ENCODE peak calls at places on chromosomes 13 and 19, in four cellular contexts. One of them, this sample, is unnamed. For H3K36me3, the result is how much of the 10 kb centered on the place peaks cover.

GRCh38 chr19:29173896-29174295 is 39.1 kb downstream of the UQCRFS1 start:
- DNase-seq in fibroblast of lung: no peak
- DNase-seq in endothelial cell of umbilical vein: no peak
- DNase-seq in heart right ventricle: no peak
- DNase-seq in this sample: no peak

GRCh38 chr19:35144600-35145436 is 1.8 kb downstream of the FXYD7 start:
- DNase-seq in heart right ventricle: no peak
- DNase-seq in endothelial cell of umbilical vein: no peak
- DNase-seq in fibroblast of lung: no peak
- DNase-seq in this sample: no peak

GRCh38 chr19:12974301-12975220 is 5.2 kb downstream of the DAND5 start:
- DNase-seq in heart right ventricle: no peak
- DNase-seq in endothelial cell of umbilical vein: no peak
- DNase-seq in fibroblast of lung: no peak
- DNase-seq in this sample: no peak

GRCh38 chr13:107295391-107296157 is 727.6 kb upstream of the ARGLU1 start:
- DNase-seq in endothelial cell of umbilical vein: no peak
- DNase-seq in heart right ventricle: no peak
- DNase-seq in fibroblast of lung: peak
- DNase-seq in this sample: no peak

GRCh38 chr19:45733160-45733810 is at the start of gene MEIOSIN:
- DNase-seq in endothelial cell of umbilical vein: no peak
- DNase-seq in fibroblast of lung: no peak
- DNase-seq in heart right ventricle: no peak
- DNase-seq in this sample: no peak

GRCh38 chr13:41211062-41211461 is 16.7 kb upstream of the KBTBD7 start:
- DNase-seq in fibroblast of lung: no peak
- DNase-seq in endothelial cell of umbilical vein: no peak
- DNase-seq in heart right ventricle: no peak
- DNase-seq in this sample: no peak

GRCh38 chr19:12788025-12788681 is 3.1 kb upstream of the JUNB start:
- DNase-seq in fibroblast of lung: no peak
- DNase-seq in heart right ventricle: no peak
- DNase-seq in endothelial cell of umbilical vein: no peak
- DNase-seq in this sample: no peak

GRCh38 chr13:57682128-57682716 is 50.7 kb downstream of the PCDH17 start:
- DNase-seq in heart right ventricle: no peak
- DNase-seq in fibroblast of lung: no peak
- DNase-seq in endothelial cell of umbilical vein: no peak
- DNase-seq in this sample: no peak

GRCh38 chr19:34555447-34555846 is 73.9 kb downstream of the WTIP start:
- DNase-seq in heart right ventricle: no peak
- DNase-seq in fibroblast of lung: no peak
- DNase-seq in endothelial cell of umbilical vein: peak
- DNase-seq in this sample: no peak

GRCh38 chr19:18742324-18742723 is 48.8 kb downstream of the COMP start:
- DNase-seq in fibroblast of lung: no peak
- DNase-seq in heart right ventricle: no peak
- DNase-seq in endothelial cell of umbilical vein: no peak
- DNase-seq in this sample: no peak

GRCh38 chr19:14160017-14160703 is 23.8 kb upstream of the ASF1B start:
- DNase-seq in heart right ventricle: no peak
- DNase-seq in endothelial cell of umbilical vein: no peak
- DNase-seq in fibroblast of lung: no peak
- DNase-seq in this sample: no peak

GRCh38 chr13:74461011-74461410 is 326.8 kb upstream of the KLF12 start:
- DNase-seq in fibroblast of lung: no peak
- DNase-seq in endothelial cell of umbilical vein: no peak
- DNase-seq in heart right ventricle: no peak
- DNase-seq in this sample: no peak

GRCh38 chr13:95708390-95708774 is 31.4 kb downstream of the DNAJC3 start:
- DNase-seq in heart right ventricle: no peak
- DNase-seq in fibroblast of lung: no peak
- DNase-seq in endothelial cell of umbilical vein: no peak
- DNase-seq in this sample: no peak

GRCh38 chr19:3056454-3057016 is 5.8 kb downstream of the TLE5 start:
- DNase-seq in fibroblast of lung: no peak
- DNase-seq in endothelial cell of umbilical vein: no peak
- DNase-seq in heart right ventricle: no peak
- DNase-seq in this sample: no peak

GRCh38 chr13:45472171-45472705 is 7.5 kb downstream of the COG3 start:
- DNase-seq in fibroblast of lung: peak
- DNase-seq in endothelial cell of umbilical vein: no peak
- DNase-seq in heart right ventricle: no peak
- DNase-seq in this sample: no peak

GRCh38 chr19:33098023-33098652 is 17.2 kb downstream of the GPATCH1 start:
- DNase-seq in fibroblast of lung: no peak
- DNase-seq in heart right ventricle: no peak
- DNase-seq in endothelial cell of umbilical vein: no peak
- DNase-seq in this sample: no peak

GRCh38 chr13:45615501-45616101 is at the start of gene ERICH6B:
- DNase-seq in endothelial cell of umbilical vein: no peak
- DNase-seq in fibroblast of lung: peak
- DNase-seq in heart right ventricle: peak
- DNase-seq in this sample: no peak

DNA sequence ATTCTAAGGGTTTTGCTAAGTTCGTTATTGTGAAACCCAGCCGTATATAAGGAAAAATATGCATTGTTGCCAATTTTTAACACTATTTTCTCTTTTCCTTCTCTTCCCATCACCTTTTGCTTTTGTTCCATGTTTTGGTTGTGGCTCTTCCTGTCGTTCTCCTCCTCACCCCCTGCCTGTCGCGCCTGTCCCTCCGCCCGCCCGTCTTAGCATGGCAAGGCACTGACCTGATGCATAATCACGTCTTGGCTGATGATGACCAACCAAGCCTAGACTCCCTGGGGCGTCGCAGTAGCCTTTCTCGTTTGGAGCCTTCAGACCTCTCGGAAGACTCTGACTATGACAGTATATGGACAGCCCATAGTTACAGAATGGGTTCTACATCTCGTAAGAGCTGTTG is 28.5 kb upstream of the TEX29 start:
- DNase-seq in heart right ventricle: no peak
- DNase-seq in fibroblast of lung: no peak
- DNase-seq in endothelial cell of umbilical vein: no peak
- DNase-seq in this sample: no peak
- H3K36me3 ChIP-seq in heart right ventricle: under half
- H3K36me3 ChIP-seq in fibroblast of lung: under half
- H3K36me3 ChIP-seq in endothelial cell of umbilical vein: under half
- H3K36me3 ChIP-seq in this sample: half or more

DNA sequence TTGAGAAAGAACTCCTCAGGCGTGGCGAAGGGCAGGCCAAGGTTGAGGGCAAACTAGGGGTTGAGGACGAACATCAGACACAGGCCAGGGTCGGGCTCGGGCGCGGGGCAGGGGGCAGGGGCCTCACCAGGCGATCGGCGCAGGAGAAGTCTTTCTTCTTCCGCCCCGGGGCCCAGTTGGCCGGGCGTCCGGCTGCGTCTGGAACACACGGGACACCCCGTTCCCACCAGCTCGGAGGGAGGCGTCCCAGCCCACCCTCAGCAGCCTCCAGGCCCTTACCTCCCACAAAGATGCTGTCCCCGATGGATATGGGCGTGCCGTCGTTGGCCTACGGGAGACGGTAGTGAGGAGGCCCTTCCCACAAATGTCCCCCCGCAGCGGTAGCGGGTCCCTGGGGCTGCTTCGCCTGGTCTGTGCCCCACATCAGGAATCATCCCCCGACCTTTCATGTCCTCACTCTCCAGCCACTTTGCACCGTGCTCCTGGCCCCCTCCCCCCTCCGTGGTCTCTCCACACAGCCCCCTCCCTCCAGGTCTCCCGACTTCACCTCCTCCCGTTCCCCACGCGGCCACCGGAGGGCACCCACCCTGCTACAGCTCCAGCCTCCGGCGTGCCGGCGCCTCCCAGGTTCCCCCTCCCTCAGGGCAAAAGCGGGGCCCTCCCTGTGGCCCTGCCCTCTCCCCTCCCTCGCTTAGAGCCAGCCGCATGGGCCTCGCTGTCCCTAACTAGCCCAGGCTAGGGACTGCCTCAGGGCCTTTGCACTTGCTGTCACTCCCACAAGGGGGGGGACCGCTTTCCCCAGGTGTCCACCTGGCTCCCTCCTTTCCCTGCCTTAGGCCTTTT is 4.7 kb downstream of the PNKP start:
- DNase-seq in fibroblast of lung: no peak
- DNase-seq in heart right ventricle: no peak
- DNase-seq in endothelial cell of umbilical vein: no peak
- DNase-seq in this sample: no peak
- TF ChIP-seq CTCF in fibroblast of lung: peak
- TF ChIP-seq CTCF in heart right ventricle: no peak
- TF ChIP-seq CTCF in endothelial cell of umbilical vein: peak
- TF ChIP-seq CTCF in this sample: no peak

GRCh38 chr19:7982651-7983099 is 22.8 kb downstream of the ELAVL1 start:
- DNase-seq in endothelial cell of umbilical vein: no peak
- DNase-seq in heart right ventricle: no peak
- DNase-seq in fibroblast of lung: no peak
- DNase-seq in this sample: no peak
- H3K36me3 ChIP-seq in endothelial cell of umbilical vein: under half
- H3K36me3 ChIP-seq in heart right ventricle: under half
- H3K36me3 ChIP-seq in fibroblast of lung: under half
- H3K36me3 ChIP-seq in this sample: under half

GRCh38 chr19:16969127-16969526 is 57.5 kb downstream of the CPAMD8 start:
- DNase-seq in heart right ventricle: no peak
- DNase-seq in fibroblast of lung: no peak
- DNase-seq in endothelial cell of umbilical vein: no peak
- DNase-seq in this sample: no peak
- TF ChIP-seq CTCF in heart right ventricle: no peak
- TF ChIP-seq CTCF in fibroblast of lung: no peak
- TF ChIP-seq CTCF in endothelial cell of umbilical vein: no peak
- TF ChIP-seq CTCF in this sample: no peak

DNA sequence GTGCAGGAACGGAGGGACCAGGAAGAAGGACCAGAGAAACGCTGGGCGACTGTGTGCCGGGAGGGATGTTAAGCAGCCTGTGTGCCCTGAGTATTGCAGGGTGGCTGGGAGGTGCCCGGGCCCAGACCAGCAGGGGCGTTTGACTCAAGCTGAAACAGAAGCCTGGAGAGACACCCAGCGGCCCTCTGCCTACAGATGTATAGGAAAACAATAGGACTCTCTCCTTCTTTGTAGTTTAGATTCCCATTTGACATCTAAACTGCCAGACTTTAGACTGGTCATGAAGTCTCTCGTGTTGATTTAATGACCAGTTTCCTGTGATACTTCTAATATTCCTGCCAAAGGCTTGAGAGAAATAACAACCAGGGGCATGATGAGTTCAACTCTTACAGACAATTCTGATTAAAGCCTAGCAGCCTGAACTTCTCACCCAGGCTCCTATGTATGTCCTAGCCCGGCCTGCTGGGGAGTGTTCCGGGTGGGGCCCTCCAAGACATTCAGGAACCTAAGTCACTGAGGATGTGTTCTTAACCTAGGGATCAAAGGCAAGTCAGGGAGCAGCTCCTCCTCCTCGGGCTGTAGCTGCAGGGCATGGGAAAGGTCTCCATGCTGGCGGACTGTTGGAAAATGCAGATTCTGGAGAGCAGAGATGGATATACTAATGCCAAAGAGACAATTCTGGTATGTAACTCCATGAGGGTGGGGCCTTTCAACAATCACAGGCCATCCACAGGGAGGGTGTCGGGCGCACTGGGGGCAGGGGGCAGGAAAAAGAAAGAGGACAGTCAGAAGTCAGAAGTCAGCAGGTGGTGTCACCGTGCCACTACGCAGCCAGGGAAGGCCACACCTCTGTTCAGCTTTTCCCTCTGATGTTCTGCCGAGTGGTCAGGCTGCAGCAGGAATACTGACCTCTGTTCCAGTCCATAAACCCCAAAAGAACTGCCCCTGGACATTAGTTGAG is 131.9 kb downstream of the STARD13 start:
- DNase-seq in heart right ventricle: peak
- DNase-seq in fibroblast of lung: peak
- DNase-seq in endothelial cell of umbilical vein: peak
- DNase-seq in this sample: peak
- H3K36me3 ChIP-seq in heart right ventricle: under half
- H3K36me3 ChIP-seq in fibroblast of lung: under half
- H3K36me3 ChIP-seq in endothelial cell of umbilical vein: under half
- H3K36me3 ChIP-seq in this sample: under half

GRCh38 chr19:38592940-38593339 is 24.8 kb downstream of the MAP4K1 start:
- DNase-seq in heart right ventricle: no peak
- DNase-seq in fibroblast of lung: no peak
- DNase-seq in endothelial cell of umbilical vein: no peak
- DNase-seq in this sample: no peak
- TF ChIP-seq CTCF in heart right ventricle: no peak
- TF ChIP-seq CTCF in fibroblast of lung: no peak
- TF ChIP-seq CTCF in endothelial cell of umbilical vein: no peak
- TF ChIP-seq CTCF in this sample: no peak

DNA sequence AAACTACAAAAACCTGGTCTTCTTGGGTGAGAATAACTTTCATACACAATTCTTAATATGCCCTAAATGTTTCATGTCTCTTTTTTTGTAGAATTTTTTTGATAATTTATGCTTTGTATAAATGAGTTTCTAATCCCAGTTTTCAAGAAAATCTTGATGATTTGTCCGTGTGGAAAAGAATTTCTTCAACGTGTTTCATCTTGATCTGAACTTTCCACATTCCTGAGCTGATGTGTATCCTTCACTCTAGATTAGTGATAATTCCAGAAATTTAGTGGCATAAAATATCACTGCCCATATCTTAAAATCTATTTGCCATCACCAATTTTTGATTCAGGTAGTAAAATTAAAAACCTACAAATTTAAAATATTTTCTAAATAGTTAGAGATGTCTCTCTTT is 24.6 kb downstream of the ZNF431 start:
- DNase-seq in heart right ventricle: no peak
- DNase-seq in fibroblast of lung: no peak
- DNase-seq in endothelial cell of umbilical vein: no peak
- DNase-seq in this sample: no peak
- H3K36me3 ChIP-seq in heart right ventricle: under half
- H3K36me3 ChIP-seq in fibroblast of lung: under half
- H3K36me3 ChIP-seq in endothelial cell of umbilical vein: under half
- H3K36me3 ChIP-seq in this sample: under half

GRCh38 chr19:10219678-10220077 is 11.5 kb downstream of the S1PR2 start:
- DNase-seq in fibroblast of lung: peak
- DNase-seq in heart right ventricle: no peak
- DNase-seq in endothelial cell of umbilical vein: no peak
- DNase-seq in this sample: no peak
- TF ChIP-seq CTCF in fibroblast of lung: peak
- TF ChIP-seq CTCF in heart right ventricle: no peak
- TF ChIP-seq CTCF in endothelial cell of umbilical vein: peak
- TF ChIP-seq CTCF in this sample: no peak